ENCODE peak calls at places on chromosomes 6 and 20, in seven cellular contexts. H is A549, L is IMR-90, N is GM12878, B is HepG2, E is K562, I is H1. V is an unnamed sample.

GRCh38 chr20:62772994-62773858 is 23.0 kb upstream of the MRGBP start:
- DNase-seq in B (no peak), L (peak), I (no peak), H (no peak), N (no peak), E (no peak), V (no peak)

GRCh38 chr20:56995635-56996075 is 270.8 kb downstream of the BMP7 start:
- DNase-seq in H (peak), L (no peak), N (no peak), E (peak), B (peak), I (peak), V (peak)

GRCh38 chr6:13406781-13407180 is 78.4 kb upstream of the TBC1D7 start:
- DNase-seq in N (no peak), L (no peak), B (peak), E (no peak), I (no peak), H (no peak), V (peak)

GRCh38 chr6:108677357-108677756 is 116.6 kb downstream of the FOXO3 start:
- DNase-seq in H (no peak), I (no peak), N (no peak), E (no peak), L (peak), B (no peak), V (no peak)

GRCh38 chr6:80789912-80790635 is 683.6 kb downstream of the BCKDHB start:
- DNase-seq in E (no peak), L (peak), B (no peak), N (no peak), I (no peak), H (no peak), V (no peak)

GRCh38 chr6:1481326-1481725 is 92.0 kb downstream of the FOXF2 start:
- DNase-seq in B (no peak), I (no peak), L (peak), E (no peak), H (peak), N (no peak), V (peak)

GRCh38 chr6:134289204-134289575 is 28.7 kb downstream of the SGK1 start:
- DNase-seq in B (no peak), I (no peak), N (no peak), E (no peak), H (no peak), L (peak), V (no peak)

GRCh38 chr6:85482206-85483040 is 32.5 kb downstream of the NT5E start:
- DNase-seq in H (no peak), L (no peak), B (no peak), N (no peak), E (no peak), I (no peak), V (no peak)

GRCh38 chr6:105688573-105688972 is 285.7 kb upstream of the PREP start:
- DNase-seq in I (no peak), B (no peak), H (no peak), N (no peak), E (no peak), L (no peak), V (no peak)

GRCh38 chr6:151716446-151717047 is 90.9 kb upstream of the ESR1 start:
- DNase-seq in I (peak), H (no peak), L (no peak), N (no peak), E (no peak), B (peak), V (no peak)

GRCh38 chr6:138594749-138595148 is 95.5 kb upstream of the NHSL1 start:
- DNase-seq in B (no peak), H (no peak), N (no peak), I (no peak), L (no peak), E (no peak), V (no peak)

GRCh38 chr6:158812611-158813010 is 6.6 kb downstream of the EZR start:
- DNase-seq in L (no peak), H (no peak), B (no peak), I (no peak), N (no peak), E (no peak), V (no peak)

GRCh38 chr20:45611054-45611453 is 18.5 kb upstream of the WFDC10A start:
- DNase-seq in I (no peak), N (no peak), L (peak), H (no peak), B (no peak), E (no peak), V (peak)

GRCh38 chr6:151389640-151390275 is 1.6 kb downstream of the ZBTB2 start:
- DNase-seq in H (peak), I (no peak), N (no peak), E (peak), B (peak), L (peak), V (no peak)

GRCh38 chr6:169778646-169779045 is 27.2 kb downstream of the ERMARD start:
- DNase-seq in H (no peak), B (no peak), N (no peak), E (no peak), L (no peak), I (no peak), V (no peak)

GRCh38 chr6:134437376-134437775 is 119.5 kb upstream of the SGK1 start:
- DNase-seq in E (peak), N (peak), I (no peak), B (no peak), H (peak), L (peak), V (no peak)

GRCh38 chr6:90294614-90294988 is 2.0 kb downstream of the BACH2 start:
- DNase-seq in B (no peak), I (no peak), N (no peak), E (no peak), H (no peak), L (no peak), V (no peak)

GRCh38 chr6:25637946-25638345 is 14.1 kb upstream of the SCGN start:
- DNase-seq in B (peak), I (peak), N (no peak), E (no peak), L (no peak), H (no peak), V (no peak)

GRCh38 chr20:49490689-49491088 is 8.2 kb upstream of the KCNB1 start:
- DNase-seq in N (no peak), L (no peak), I (no peak), H (no peak), E (no peak), B (peak), V (no peak)

GRCh38 chr6:142872376-142872775 is 72.6 kb downstream of the HIVEP2 start:
- DNase-seq in I (no peak), H (no peak), E (no peak), L (peak), B (no peak), N (no peak), V (no peak)

GRCh38 chr6:138953451-138953850 is 34.6 kb downstream of the REPS1 start:
- DNase-seq in I (no peak), H (no peak), L (peak), E (no peak), B (no peak), N (no peak), V (no peak)

GRCh38 chr6:26122402-26122792 is 35.2 kb downstream of the HFE start:
- DNase-seq in N (no peak), E (no peak), L (no peak), I (peak), H (no peak), B (peak), V (no peak)

GRCh38 chr6:108118791-108119211 is 44.3 kb upstream of the OSTM1 start:
- DNase-seq in H (no peak), L (no peak), N (no peak), B (no peak), I (no peak), E (no peak), V (no peak)

GRCh38 chr6:15368186-15368585 is 122.3 kb downstream of the JARID2 start:
- DNase-seq in L (no peak), H (no peak), N (no peak), B (no peak), E (no peak), I (no peak), V (no peak)

GRCh38 chr20:31260326-31260932 is 3.0 kb downstream of the DEFB115 start:
- DNase-seq in L (no peak), B (peak), E (peak), H (peak), N (no peak), I (no peak), V (peak)

GRCh38 chr20:15875446-15875845 is 697.8 kb downstream of the KIF16B start:
- DNase-seq in I (no peak), E (no peak), L (no peak), N (no peak), B (no peak), H (no peak), V (no peak)

GRCh38 chr20:51014797-51015722 is 7.8 kb downstream of the KCNG1 start:
- DNase-seq in L (peak), B (peak), N (no peak), E (peak), I (peak), H (peak), V (no peak)

GRCh38 chr6:46638650-46639049 is 14.0 kb downstream of the CYP39A1 start:
- DNase-seq in H (no peak), E (no peak), B (no peak), N (no peak), I (no peak), L (no peak), V (no peak)

GRCh38 chr6:148470141-148470540 is 127.5 kb downstream of the SASH1 start:
- DNase-seq in E (no peak), B (no peak), H (no peak), I (peak), N (no peak), L (no peak), V (no peak)

GRCh38 chr6:18388942-18389341 is 1.8 kb downstream of the RNF144B start:
- DNase-seq in E (no peak), I (no peak), L (peak), H (no peak), B (peak), N (no peak), V (no peak)

GRCh38 chr20:46638367-46639274 is 12.6 kb downstream of the SLC13A3 start:
- DNase-seq in N (no peak), L (no peak), B (peak), I (peak), E (no peak), H (no peak), V (no peak)

GRCh38 chr20:62288535-62289105 is 14.2 kb upstream of the ADRM1 start:
- DNase-seq in N (no peak), L (no peak), B (no peak), E (no peak), I (no peak), H (no peak), V (no peak)

GRCh38 chr20:401682-402495 is 6.2 kb upstream of the RBCK1 start:
- DNase-seq in L (peak), H (peak), E (no peak), I (no peak), N (no peak), B (peak), V (peak)

GRCh38 chr6:43922423-43923375 is 152.7 kb downstream of the VEGFA start:
- DNase-seq in E (no peak), N (no peak), H (no peak), B (no peak), L (no peak), I (no peak), V (no peak)

DNA sequence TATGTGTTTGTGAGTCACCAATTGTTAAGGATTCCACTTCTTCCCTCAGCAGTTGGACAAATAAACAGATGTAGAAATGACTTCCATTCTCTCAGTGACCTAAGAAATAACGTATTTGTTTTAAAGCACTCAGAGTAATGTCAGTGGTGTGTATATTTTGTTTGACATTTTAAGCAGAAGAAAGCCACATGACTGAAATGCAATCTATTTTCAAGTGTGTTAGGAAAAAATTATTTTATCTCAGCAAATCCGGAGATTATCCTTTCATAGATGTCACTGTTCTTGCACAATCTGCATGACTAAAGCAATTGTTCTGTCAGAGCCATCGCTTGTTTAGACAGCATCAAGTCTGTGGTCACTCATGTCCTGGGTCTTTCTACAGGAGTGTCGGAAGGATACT is 77.1 kb downstream of the JAG1 start:
- DNase-seq in E (no peak), I (no peak), H (peak), N (no peak), B (peak), L (peak), V (no peak)
- TF ChIP-seq CEBPB in E (peak), I (no peak), H (peak), N (no peak), B (peak), L (peak), V (peak)

GRCh38 chr20:23752019-23752418 is 1.3 kb upstream of the CST1 start:
- DNase-seq in L (no peak), N (no peak), I (no peak), B (no peak), E (no peak), H (no peak), V (no peak)
- TF ChIP-seq CEBPB in L (no peak), N (no peak), I (no peak), B (no peak), E (no peak), H (no peak), V (no peak)

GRCh38 chr20:13102237-13102636 is 93.5 kb downstream of the SPTLC3 start:
- DNase-seq in H (no peak), L (peak), E (no peak), I (no peak), N (no peak), B (no peak), V (no peak)

GRCh38 chr20:13101701-13102100 is 92.9 kb downstream of the SPTLC3 start:
- DNase-seq in B (no peak), I (no peak), E (no peak), N (no peak), H (no peak), L (peak), V (no peak)

GRCh38 chr20:13099676-13100075 is 90.9 kb downstream of the SPTLC3 start:
- DNase-seq in I (no peak), H (no peak), N (no peak), L (peak), E (no peak), B (no peak), V (no peak)

GRCh38 chr20:13102689-13103088 is 93.9 kb downstream of the SPTLC3 start:
- DNase-seq in B (no peak), E (no peak), I (no peak), H (no peak), N (no peak), L (no peak), V (no peak)

DNA sequence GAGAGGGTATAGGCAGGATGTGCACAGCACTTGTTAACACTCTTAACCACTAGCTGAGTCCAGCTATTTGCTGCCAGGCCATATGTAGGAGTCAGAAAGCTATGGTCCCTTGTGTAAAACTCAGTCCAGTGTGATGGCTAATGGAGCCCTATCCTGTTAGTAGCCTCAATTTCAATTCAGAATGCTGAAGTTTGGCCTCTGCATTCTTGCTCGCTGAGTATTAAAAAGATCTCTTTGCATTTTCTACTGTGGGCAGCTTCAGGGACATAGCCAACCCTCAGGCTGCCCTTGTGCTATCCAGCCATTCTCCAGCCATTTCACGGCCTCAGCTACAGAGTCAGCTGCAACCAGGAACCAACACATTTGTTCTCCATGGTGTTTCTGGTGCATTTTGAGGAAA is 92.5 kb downstream of the SPTLC3 start:
- DNase-seq in I (no peak), N (no peak), E (no peak), B (no peak), L (no peak), H (no peak), V (no peak)
- TF ChIP-seq CEBPB in I (no peak), N (no peak), E (no peak), B (no peak), L (no peak), H (no peak), V (no peak)

GRCh38 chr20:24773751-24774201 is 175.3 kb upstream of the CST7 start:
- DNase-seq in H (peak), I (no peak), N (peak), E (no peak), B (no peak), L (peak), V (no peak)
- TF ChIP-seq CEBPB in H (peak), I (no peak), N (no peak), E (no peak), B (no peak), L (no peak), V (no peak)

GRCh38 chr6:7424058-7424457 is 34.5 kb downstream of the RIOK1 start:
- DNase-seq in H (no peak), L (no peak), N (no peak), E (no peak), I (no peak), B (no peak), V (no peak)

GRCh38 chr6:7426447-7427169 is 37.0 kb downstream of the RIOK1 start:
- DNase-seq in B (peak), I (peak), L (no peak), E (no peak), N (no peak), H (no peak), V (no peak)

GRCh38 chr6:7421066-7421465 is 31.5 kb downstream of the RIOK1 start:
- DNase-seq in I (no peak), E (no peak), L (no peak), N (no peak), B (no peak), H (no peak), V (no peak)

GRCh38 chr6:7425808-7426190 is 36.2 kb downstream of the RIOK1 start:
- DNase-seq in B (no peak), H (no peak), E (no peak), N (no peak), I (peak), L (no peak), V (no peak)

GRCh38 chr6:7424967-7425807 is 35.6 kb downstream of the RIOK1 start:
- DNase-seq in B (peak), L (peak), E (no peak), N (no peak), I (peak), H (peak), V (peak)
- TF ChIP-seq CEBPB in B (no peak), L (no peak), E (no peak), N (no peak), I (no peak), H (no peak), V (no peak)

GRCh38 chr6:156557269-156557885 is 219.8 kb upstream of the ARID1B start:
- DNase-seq in I (no peak), H (no peak), B (peak), E (no peak), N (no peak), L (peak), V (no peak)

GRCh38 chr6:156560476-156560875 is 216.7 kb upstream of the ARID1B start:
- DNase-seq in N (no peak), H (no peak), E (no peak), I (no peak), B (no peak), L (no peak), V (no peak)

GRCh38 chr6:156555117-156555516 is 222.1 kb upstream of the ARID1B start:
- DNase-seq in L (no peak), E (no peak), N (no peak), B (no peak), I (no peak), H (no peak), V (no peak)

GRCh38 chr6:156559151-156559690 is 218.0 kb upstream of the ARID1B start:
- DNase-seq in L (no peak), H (no peak), I (no peak), N (no peak), B (no peak), E (no peak), V (no peak)

GRCh38 chr6:156556830-156557229 is 220.3 kb upstream of the ARID1B start:
- DNase-seq in E (no peak), N (no peak), H (no peak), I (no peak), B (no peak), L (no peak), V (no peak)
- TF ChIP-seq CEBPB in E (no peak), N (no peak), H (no peak), I (no peak), B (no peak), L (no peak), V (no peak)